ENCODE peak calls at places on chromosomes 16 and 17, in eight cellular contexts. J, C, F, R, E, I, G and Y are unnamed samples.

GRCh38 chr17:35074711-35075707 is 11.5 kb upstream of the RFFL start:
- DNase-seq in J (no peak), C (no peak), F (no peak), R (no peak), E (no peak), I (no peak), G (no peak), Y (no peak)

GRCh38 chr17:60383379-60383778 is 8.6 kb downstream of the USP32 start:
- DNase-seq in J (no peak), C (no peak), F (no peak), R (no peak), E (no peak), I (no peak), G (no peak), Y (no peak)

GRCh38 chr16:84156342-84156784 is 11.3 kb downstream of the DNAAF1 start:
- DNase-seq in J (no peak), C (no peak), F (no peak), R (no peak), E (no peak), I (no peak), G (peak; percentile 19), Y (no peak)

GRCh38 chr16:5206331-5206990 is 108.9 kb upstream of the EEF2KMT start:
- DNase-seq in J (no peak), C (no peak), F (no peak), R (no peak), E (no peak), I (no peak), G (no peak), Y (no peak)

GRCh38 chr16:9090101-9090959 is 1.1 kb upstream of the HAPSTR1 start:
- DNase-seq in J (no peak), C (peak; percentile 80), F (peak; percentile 65), R (no peak), E (peak; percentile 40), I (peak; percentile 34), G (no peak), Y (peak; percentile 57)

GRCh38 chr16:65409505-65409904 is 287.6 kb upstream of the CDH11 start:
- DNase-seq in J (no peak), C (no peak), F (no peak), R (no peak), E (no peak), I (no peak), G (peak; percentile 64), Y (no peak)

GRCh38 chr16:50878966-50879615 is 137.2 kb downstream of the CYLD start:
- DNase-seq in J (no peak), C (peak; percentile 41), F (peak; percentile 30), R (no peak), E (no peak), I (no peak), G (no peak), Y (no peak)

GRCh38 chr17:62963296-62963695 is 2.7 kb upstream of the TANC2 start:
- DNase-seq in J (peak; percentile 75), C (no peak), F (no peak), R (no peak), E (no peak), I (no peak), G (peak; percentile 67), Y (no peak)

GRCh38 chr16:3618782-3619166 is 7.4 kb upstream of the SLX4 start:
- DNase-seq in J (no peak), C (no peak), F (no peak), R (no peak), E (no peak), I (no peak), G (peak; percentile 54), Y (no peak)

GRCh38 chr17:17888371-17888770 is 51.6 kb upstream of the SREBF1 start:
- DNase-seq in J (no peak), C (no peak), F (no peak), R (no peak), E (no peak), I (no peak), G (no peak), Y (no peak)
- H3K27ac ChIP-seq in J (no peak overlapping the region), C (no peak overlapping the region), F (no peak overlapping the region), R (no peak overlapping the region), E (no peak overlapping the region), I (no peak overlapping the region), G (no peak overlapping the region), Y (no peak overlapping the region)

GRCh38 chr17:8156174-8156992 is 4.2 kb upstream of the PER1 start:
- DNase-seq in J (peak; percentile 100), C (peak; percentile 100), F (peak; percentile 88), R (peak; percentile 100), E (peak; percentile 100), I (peak; percentile 100), G (peak; percentile 100), Y (peak; percentile 100)
- TF ChIP-seq CTCF in J (no peak), C (peak; percentile 12), F (peak; percentile 30), R (no peak), E (no peak), I (no peak), G (peak; percentile 18), Y (no peak)

GRCh38 chr17:58083491-58084316 is 485 bp downstream of the DYNLL2 start:
- DNase-seq in J (peak; percentile 65), C (peak; percentile 40), F (peak; percentile 74), R (peak; percentile 55), E (peak; percentile 74), I (peak; percentile 65), G (peak; percentile 37), Y (peak; percentile 84)
- H3K27ac ChIP-seq in J (peak overlapping the region; percentile 90), C (peak overlapping the region; percentile 45), F (peak overlapping the region; percentile 88), R (peak overlapping the region; percentile 96), E (peak overlapping the region; percentile 99), I (peak overlapping the region; percentile 69), G (peak overlapping the region; percentile 16), Y (peak overlapping the region; percentile 96)

GRCh38 chr16:11372073-11372923 is 27.0 kb downstream of the RMI2 start:
- DNase-seq in J (no peak), C (no peak), F (no peak), R (no peak), E (no peak), I (no peak), G (no peak), Y (no peak)
- TF ChIP-seq CTCF in J (no peak), C (no peak), F (no peak), R (no peak), E (no peak), I (no peak), G (no peak), Y (no peak)

GRCh38 chr16:2082171-2082982 is 34.6 kb downstream of the TSC2 start:
- DNase-seq in J (no peak), C (no peak), F (no peak), R (peak; percentile 88), E (peak; percentile 50), I (no peak), G (peak; percentile 82), Y (no peak)
- H3K27ac ChIP-seq in J (no peak overlapping the region), C (no peak overlapping the region), F (no peak overlapping the region), R (peak overlapping the region; percentile 75), E (peak overlapping the region; percentile 60), I (no peak overlapping the region), G (no peak overlapping the region), Y (no peak overlapping the region)

GRCh38 chr16:14538604-14539003 is 91.5 kb downstream of the PARN start:
- DNase-seq in J (no peak), C (no peak), F (no peak), R (no peak), E (no peak), I (no peak), G (no peak), Y (no peak)

GRCh38 chr16:14539631-14540030 is 90.4 kb downstream of the PARN start:
- DNase-seq in J (no peak), C (no peak), F (no peak), R (no peak), E (no peak), I (no peak), G (no peak), Y (no peak)

DNA sequence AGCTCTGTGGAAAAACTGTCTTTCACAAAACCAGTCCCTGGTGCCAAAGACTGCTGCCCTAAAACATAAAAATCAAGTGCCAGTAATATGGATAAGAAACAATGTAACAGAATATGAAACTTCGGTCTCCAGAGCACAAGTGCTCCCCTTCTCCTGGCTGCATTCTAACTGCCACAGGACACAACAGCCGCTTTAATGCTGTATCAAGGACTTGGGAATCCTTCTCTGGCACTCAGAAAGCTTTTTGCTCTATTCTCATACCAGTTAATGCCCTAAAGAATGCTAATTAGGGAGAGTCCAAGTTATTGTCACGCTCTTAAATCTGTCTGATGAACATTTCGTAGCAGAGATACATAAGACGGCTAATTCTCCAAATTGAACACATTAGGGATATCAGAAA is 90.9 kb downstream of the PARN start:
- DNase-seq in J (no peak), C (peak; percentile 43), F (no peak), R (no peak), E (no peak), I (no peak), G (no peak), Y (no peak)
- TF ChIP-seq CTCF in J (no peak), C (no peak), F (no peak), R (no peak), E (no peak), I (no peak), G (no peak), Y (no peak)

GRCh38 chr17:48483004-48483403 is 47.8 kb downstream of the HOXB1 start:
- DNase-seq in J (no peak), C (no peak), F (no peak), R (no peak), E (no peak), I (no peak), G (no peak), Y (no peak)

GRCh38 chr17:48479014-48479402 is 49.0 kb upstream of the SKAP1 start:
- DNase-seq in J (no peak), C (no peak), F (no peak), R (no peak), E (no peak), I (no peak), G (no peak), Y (no peak)

GRCh38 chr17:48477235-48477634 is 47.2 kb upstream of the SKAP1 start:
- DNase-seq in J (no peak), C (no peak), F (no peak), R (no peak), E (no peak), I (no peak), G (no peak), Y (no peak)

GRCh38 chr17:48483471-48484131 is 47.2 kb downstream of the HOXB1 start:
- DNase-seq in J (no peak), C (no peak), F (peak; percentile 25), R (peak; percentile 61), E (peak; percentile 38), I (no peak), G (peak; percentile 99), Y (peak; percentile 41)

DNA sequence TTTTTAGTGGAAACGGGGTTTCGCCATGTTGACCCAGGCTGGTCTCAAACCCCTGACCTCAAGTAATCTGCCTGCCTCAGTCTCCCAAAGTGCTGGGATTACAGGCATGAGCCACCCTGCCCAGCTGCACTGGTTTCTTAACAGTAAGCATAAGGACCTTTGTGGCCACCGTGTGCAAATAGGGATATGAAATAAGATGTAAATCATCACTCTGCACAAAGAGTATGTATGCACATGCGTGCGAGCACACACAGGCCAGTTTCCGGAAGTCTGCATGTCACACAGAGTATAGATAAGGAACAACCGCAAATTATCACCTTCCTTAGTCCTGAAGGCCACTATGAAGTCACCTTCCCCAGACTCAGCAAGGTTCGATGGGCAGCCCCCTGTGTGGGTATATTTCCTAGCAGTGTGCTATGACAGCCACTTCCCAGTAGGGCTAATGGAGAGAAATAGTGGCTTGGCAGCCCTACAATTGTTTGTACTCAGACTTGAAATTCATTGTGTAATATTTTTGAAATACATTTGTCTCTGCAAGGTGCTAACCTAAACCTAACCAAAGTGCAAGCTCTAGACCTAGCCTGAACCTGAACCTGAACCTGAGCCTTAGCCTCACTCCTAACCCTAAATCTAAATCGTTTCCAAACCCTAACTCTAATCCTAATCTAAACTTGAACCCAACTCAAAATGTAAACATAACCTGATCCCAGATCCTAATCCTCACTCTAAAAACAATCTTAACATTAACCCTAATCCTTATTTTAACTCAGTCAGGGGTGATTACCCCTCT is 48.4 kb upstream of the SKAP1 start:
- DNase-seq in J (no peak), C (no peak), F (peak; percentile 63), R (no peak), E (no peak), I (no peak), G (no peak), Y (no peak)
- H3K27ac ChIP-seq in J (no peak overlapping the region), C (no peak overlapping the region), F (peak overlapping the region; percentile 76), R (no peak overlapping the region), E (no peak overlapping the region), I (no peak overlapping the region), G (no peak overlapping the region), Y (no peak overlapping the region)